ENCODE peak calls at places on chromosomes 12 and 14, in ten cellular contexts. U is neural progenitor cell; D is HCT116; E is brain microvascular endothelial cell; N is tibial artery; Y is lung; O is left lung; L is neuronal stem cell; K is CD8-positive, alpha-beta memory T cell; X is upper lobe of left lung. J is an unnamed sample. For H3K27me3, the result is how much of the 10 kb centered on the place peaks cover.

GRCh38 chr12:22821985-22822384 is 197.0 kb downstream of the ETNK1 start:
- DNase-seq in U (no peak), D (no peak), E (peak), N (no peak), Y (no peak), O (no peak), L (no peak), K (no peak), X (no peak), J (no peak)

GRCh38 chr12:8912910-8913309 is 1.4 kb upstream of the PHC1 start:
- DNase-seq in U (peak), D (no peak), E (no peak), N (no peak), Y (no peak), O (no peak), L (no peak), K (peak), X (no peak), J (no peak)

GRCh38 chr14:70873627-70874026 is 33.6 kb upstream of the PCNX1 start:
- DNase-seq in U (no peak), D (no peak), E (no peak), N (no peak), Y (no peak), O (no peak), L (no peak), K (no peak), X (no peak), J (no peak)

GRCh38 chr12:31874961-31875608 is 84.1 kb upstream of the RESF1 start:
- DNase-seq in U (no peak), D (no peak), E (peak), N (peak), Y (no peak), O (peak), L (no peak), K (peak), X (no peak), J (peak)

GRCh38 chr14:73612339-73613045 is at the start of gene ACOT6:
- DNase-seq in U (peak), D (peak), E (peak), N (peak), Y (peak), O (peak), L (peak), K (peak), X (peak), J (peak)

GRCh38 chr14:91067186-91067585 is 6.7 kb upstream of the RPS6KA5 start:
- DNase-seq in U (no peak), D (no peak), E (no peak), N (no peak), Y (no peak), O (no peak), L (no peak), K (peak), X (no peak), J (no peak)

GRCh38 chr14:94021001-94021400 is 5.1 kb upstream of the OTUB2 start:
- DNase-seq in U (no peak), D (no peak), E (peak), N (no peak), Y (no peak), O (no peak), L (no peak), K (no peak), X (no peak), J (no peak)

GRCh38 chr12:74076918-74077317 is 460.7 kb upstream of the ATXN7L3B start:
- DNase-seq in U (no peak), D (no peak), E (no peak), N (no peak), Y (no peak), O (no peak), L (no peak), K (no peak), X (no peak), J (no peak)

GRCh38 chr14:76924363-76925151 is 98.3 kb downstream of the LRRC74A start:
- DNase-seq in U (peak), D (no peak), E (peak), N (no peak), Y (no peak), O (no peak), L (peak), K (no peak), X (no peak), J (no peak)

GRCh38 chr14:80554139-80554538 is 342.8 kb upstream of the DIO2 start:
- DNase-seq in U (no peak), D (no peak), E (no peak), N (no peak), Y (no peak), O (no peak), L (no peak), K (no peak), X (no peak), J (no peak)

GRCh38 chr14:24162083-24162482 is 1.0 kb downstream of the IRF9 start:
- DNase-seq in U (no peak), D (no peak), E (peak), N (no peak), Y (no peak), O (no peak), L (no peak), K (no peak), X (no peak), J (no peak)

GRCh38 chr12:108505121-108505520 is 10.0 kb upstream of the FICD start:
- DNase-seq in U (no peak), D (no peak), E (no peak), N (no peak), Y (no peak), O (no peak), L (no peak), K (no peak), X (no peak), J (no peak)
- H3K27me3 ChIP-seq in U (under half), D (under half), E (under half), N (under half), Y (under half), O (under half), L (under half), K (under half), X (under half), J (under half)

GRCh38 chr12:51863921-51864700 is 15.6 kb upstream of the FIGNL2 start:
- DNase-seq in U (peak), D (no peak), E (no peak), N (no peak), Y (no peak), O (no peak), L (peak), K (no peak), X (peak), J (no peak)

GRCh38 chr12:51866324-51866723 is 17.8 kb upstream of the FIGNL2 start:
- DNase-seq in U (no peak), D (no peak), E (no peak), N (no peak), Y (no peak), O (no peak), L (no peak), K (no peak), X (no peak), J (no peak)

GRCh38 chr12:51865470-51865745 is 16.9 kb upstream of the FIGNL2 start:
- DNase-seq in U (no peak), D (no peak), E (no peak), N (no peak), Y (no peak), O (no peak), L (no peak), K (no peak), X (no peak), J (no peak)

GRCh38 chr12:51865757-51866270 is 17.3 kb upstream of the FIGNL2 start:
- DNase-seq in U (peak), D (no peak), E (no peak), N (no peak), Y (no peak), O (no peak), L (no peak), K (no peak), X (peak), J (no peak)

DNA sequence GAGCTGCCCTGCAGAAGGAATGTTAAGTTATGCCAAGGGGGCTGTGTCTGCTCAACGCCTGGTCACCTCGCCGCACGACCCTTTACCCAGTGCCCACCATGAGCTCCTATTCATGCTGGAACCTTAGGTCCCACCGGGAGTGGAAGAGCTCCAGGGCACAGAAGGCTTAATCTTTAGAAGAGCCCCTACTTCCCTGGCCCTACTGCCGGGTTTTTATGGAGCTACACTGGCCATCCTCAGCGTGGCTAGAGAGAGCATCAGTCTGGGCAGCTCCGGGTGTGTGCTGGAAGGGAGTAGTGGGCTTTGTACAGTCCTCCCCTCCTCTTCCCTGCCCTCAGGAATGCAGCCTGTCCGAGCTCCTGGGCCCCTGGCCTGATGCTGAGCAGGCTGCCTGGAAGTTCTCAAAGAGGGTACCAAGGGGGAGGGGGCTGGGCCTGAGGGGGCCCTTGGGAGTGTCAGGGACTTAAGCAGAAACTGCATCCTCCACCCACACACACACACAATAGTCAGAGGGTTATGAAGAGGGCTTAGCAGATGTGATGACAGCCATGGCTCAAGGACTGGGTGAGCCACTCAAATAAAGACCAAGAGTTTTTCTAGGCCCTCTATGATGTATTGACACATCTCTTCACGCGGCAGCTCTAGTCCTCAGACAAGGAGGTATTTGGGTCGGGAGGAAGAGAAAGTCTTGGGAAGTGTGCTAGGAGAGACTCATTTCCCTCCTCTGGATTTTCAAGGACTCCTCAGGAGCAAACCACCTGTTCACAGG is 16.4 kb upstream of the FIGNL2 start:
- DNase-seq in U (peak), D (no peak), E (no peak), N (no peak), Y (no peak), O (no peak), L (no peak), K (no peak), X (no peak), J (no peak)
- H3K27me3 ChIP-seq in U (under half), D (under half), E (under half), N (half or more), Y (under half), O (half or more), L (under half), K (under half), X (under half), J (under half)

GRCh38 chr12:107903377-107904061 is 129.0 kb downstream of the ASCL4 start:
- DNase-seq in U (peak), D (no peak), E (no peak), N (no peak), Y (peak), O (peak), L (peak), K (no peak), X (peak), J (no peak)
- H3K27me3 ChIP-seq in U (half or more), D (under half), E (under half), N (under half), Y (under half), O (half or more), L (under half), K (under half), X (under half), J (under half)

GRCh38 chr12:13127476-13127875 is 24.0 kb upstream of the GSG1 start:
- DNase-seq in U (no peak), D (no peak), E (no peak), N (no peak), Y (no peak), O (no peak), L (no peak), K (no peak), X (no peak), J (no peak)
- H3K27me3 ChIP-seq in U (under half), D (under half), E (under half), N (under half), Y (under half), O (under half), L (under half), K (under half), X (under half), J (under half)

DNA sequence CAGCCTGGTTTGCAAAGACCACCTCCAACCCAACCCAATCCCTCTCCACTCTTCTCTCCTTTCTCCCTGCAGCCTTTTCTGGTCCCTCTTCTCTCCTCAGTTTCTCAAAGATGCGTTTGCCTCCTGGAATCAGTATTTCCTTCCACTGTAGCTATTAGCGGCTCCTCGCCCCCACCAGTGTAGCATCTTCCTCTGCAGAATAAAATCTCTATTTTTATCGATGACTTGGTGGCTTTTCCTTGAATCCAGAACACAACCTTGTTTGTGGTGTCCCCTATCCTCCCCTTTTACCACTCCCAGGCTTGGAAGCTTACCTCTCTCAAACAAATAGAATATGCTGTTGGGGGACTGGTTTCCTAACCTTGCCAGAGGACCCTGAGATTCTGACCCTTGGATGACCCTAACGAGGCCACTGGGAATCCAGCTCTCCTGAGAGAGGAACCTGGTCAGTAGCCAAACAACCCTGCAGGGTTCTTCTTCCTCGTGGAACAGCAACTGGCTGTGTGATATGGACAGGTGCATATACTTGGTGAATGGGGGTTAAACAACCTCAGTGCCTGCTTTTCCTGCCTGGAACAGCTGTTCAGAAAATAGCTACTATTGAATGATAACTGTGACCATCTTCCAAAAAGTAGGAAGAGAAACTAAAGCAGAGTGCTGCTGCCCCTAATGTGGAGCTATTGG is 4.4 kb downstream of the WNT1 start:
- DNase-seq in U (no peak), D (no peak), E (no peak), N (no peak), Y (no peak), O (no peak), L (no peak), K (no peak), X (no peak), J (no peak)
- H3K27me3 ChIP-seq in U (half or more), D (under half), E (half or more), N (half or more), Y (under half), O (half or more), L (half or more), K (under half), X (under half), J (half or more)